ENCODE peak calls at places on chromosome 11, in five cellular contexts. I is IMR-90, G is dorsolateral prefrontal cortex, C is neuronal stem cell, N is ecto neural progenitor cell. E is an unnamed sample.

GRCh38 chr11:114078423-114078822 is 18.9 kb downstream of the ZBTB16 start:
- DNase-seq in G (no peak), C (no peak), N (no peak), I (no peak), E (no peak)

GRCh38 chr11:12120031-12121008 is 9.9 kb downstream of the MICAL2 start:
- DNase-seq in C (no peak), N (no peak), I (peak; percentile 52), G (no peak), E (no peak)

GRCh38 chr11:31720666-31721199 is 90.4 kb downstream of the PAX6 start:
- DNase-seq in I (no peak), G (no peak), N (no peak), C (no peak), E (no peak)

GRCh38 chr11:120068114-120068573 is 69.8 kb downstream of the TRIM29 start:
- DNase-seq in C (no peak), G (no peak), N (peak; percentile 41), I (peak; percentile 47), E (no peak)

GRCh38 chr11:45142241-45142885 is 4.1 kb upstream of the PRDM11 start:
- DNase-seq in I (peak; percentile 28), G (no peak), N (no peak), C (no peak), E (no peak)

GRCh38 chr11:104895619-104896018 is 2.6 kb downstream of the CASP12 start:
- DNase-seq in I (no peak), G (no peak), C (no peak), N (no peak), E (no peak)

GRCh38 chr11:121467965-121468364 is 15.2 kb upstream of the SORL1-AS1 start:
- DNase-seq in I (no peak), G (peak; percentile 71), C (no peak), N (no peak), E (no peak)

GRCh38 chr11:8328848-8329330 is 65.2 kb upstream of the LMO1 start:
- DNase-seq in G (peak; percentile 91), C (peak; percentile 86), N (peak; percentile 92), I (peak; percentile 75), E (peak; percentile 63)

GRCh38 chr11:42085736-42086135 is 626.3 kb upstream of the LRRC4C start:
- DNase-seq in G (no peak), C (no peak), I (no peak), N (no peak), E (no peak)

GRCh38 chr11:111327908-111328624 is 29.7 kb downstream of the POU2AF3 start:
- DNase-seq in I (no peak), C (no peak), G (no peak), N (no peak), E (no peak)

GRCh38 chr11:62122076-62122475 is 1.7 kb upstream of the INCENP start:
- DNase-seq in G (no peak), C (no peak), N (no peak), I (no peak), E (no peak)

GRCh38 chr11:43976863-43977262 is 34.4 kb downstream of the C11orf96 start:
- DNase-seq in N (no peak), I (no peak), C (no peak), G (no peak), E (no peak)

GRCh38 chr11:14093065-14093464 is 130.5 kb downstream of the SPON1 start:
- DNase-seq in C (no peak), I (no peak), G (no peak), N (no peak), E (no peak)

GRCh38 chr11:79371724-79372123 is 69.1 kb downstream of the TENM4 start:
- DNase-seq in G (no peak), I (no peak), C (no peak), N (no peak), E (no peak)

GRCh38 chr11:2837096-2837601 is 48.4 kb downstream of the CDKN1C start:
- DNase-seq in G (no peak), N (peak; percentile 87), C (peak; percentile 50), I (peak; percentile 11), E (no peak)

GRCh38 chr11:43830928-43831440 is 49.6 kb upstream of the ALKBH3 start:
- DNase-seq in N (no peak), G (peak; percentile 81), C (peak; percentile 24), I (peak; percentile 100), E (no peak)

GRCh38 chr11:133966147-133966546 is 9.4 kb upstream of the IGSF9B start:
- DNase-seq in I (no peak), N (no peak), G (no peak), C (no peak), E (peak; percentile 52)

GRCh38 chr11:27328602-27329001 is 34.4 kb downstream of the CCDC34 start:
- DNase-seq in C (no peak), I (no peak), G (no peak), N (no peak), E (no peak)

E was measured in nucleus accumbens.